ENCODE peak calls at places on chromosomes 1 and 21, in five cellular contexts. O is body of pancreas, K is pancreas, Z is fibroblast of lung, G is dorsolateral prefrontal cortex. M is an unnamed sample.

GRCh38 chr1:167789501-167789900 is 67.7 kb downstream of the MPZL1 start:
- DNase-seq in K (no peak), O (no peak), Z (no peak), G (no peak), M (no peak)

GRCh38 chr1:103516693-103517092 is 8.8 kb upstream of the RNPC3 start:
- DNase-seq in O (no peak), K (no peak), Z (no peak), G (no peak), M (no peak)

GRCh38 chr1:43267291-43267805 is 2.4 kb upstream of the TMEM125 start:
- DNase-seq in Z (peak), G (no peak), O (no peak), K (no peak), M (no peak)

GRCh38 chr1:32500387-32501209 is 35.7 kb downstream of the ZBTB8B start:
- DNase-seq in O (peak), K (peak), G (peak), Z (peak), M (peak)

GRCh38 chr1:200040516-200041138 is 13.1 kb downstream of the NR5A2 start:
- DNase-seq in K (peak), G (no peak), Z (peak), O (peak), M (peak)

GRCh38 chr1:52723260-52723659 is 3.0 kb upstream of the ZYG11B start:
- DNase-seq in K (no peak), G (no peak), O (no peak), Z (no peak), M (peak)

GRCh38 chr1:37734629-37735591 is 30.0 kb downstream of the EPHA10 start:
- DNase-seq in Z (no peak), O (no peak), G (no peak), K (no peak), M (no peak)

GRCh38 chr1:58896211-58897183 is 112.7 kb upstream of the JUN start:
- DNase-seq in G (no peak), Z (no peak), K (peak), O (peak), M (peak)

GRCh38 chr1:202160377-202160940 is at the start of gene PTPN7:
- DNase-seq in Z (no peak), G (no peak), O (no peak), K (no peak), M (no peak)

GRCh38 chr21:31682625-31683024 is 23.1 kb downstream of the SOD1 start:
- DNase-seq in G (no peak), K (no peak), Z (no peak), O (no peak), M (no peak)

GRCh38 chr21:34553199-34553952 is 41.4 kb upstream of the KCNE1 start:
- DNase-seq in Z (peak), G (no peak), O (no peak), K (no peak), M (no peak)

GRCh38 chr1:118986291-118986838 is 1.8 kb downstream of the TBX15 start:
- DNase-seq in K (no peak), Z (no peak), G (no peak), O (no peak), M (no peak)

GRCh38 chr1:204080163-204080903 is 7.4 kb downstream of the SOX13 start:
- DNase-seq in K (peak), O (peak), Z (peak), G (no peak), M (peak)

GRCh38 chr1:170073893-170074249 is 624 bp downstream of the KIFAP3 start:
- DNase-seq in G (no peak), K (no peak), Z (no peak), O (no peak), M (no peak)

GRCh38 chr1:34002810-34003209 is 138.9 kb downstream of the HMGB4 start:
- DNase-seq in K (no peak), O (no peak), Z (no peak), G (no peak), M (no peak)

GRCh38 chr1:239931341-239931740 is 160.3 kb upstream of the FMN2 start:
- DNase-seq in G (no peak), K (no peak), O (no peak), Z (no peak), M (no peak)

GRCh38 chr1:193654951-193655705 is 468.7 kb upstream of the B3GALT2 start:
- DNase-seq in G (no peak), O (no peak), Z (peak), K (no peak), M (peak)

GRCh38 chr1:229018674-229019295 is 252.1 kb upstream of the RAB4A start:
- DNase-seq in K (no peak), Z (no peak), G (no peak), O (no peak), M (no peak)

GRCh38 chr1:11180342-11180744 is 8.8 kb upstream of the ANGPTL7 start:
- DNase-seq in Z (peak), O (no peak), G (no peak), K (no peak), M (no peak)

GRCh38 chr1:99465176-99465900 is 180.6 kb upstream of the PALMD start:
- DNase-seq in K (no peak), O (no peak), Z (peak), G (no peak), M (no peak)

GRCh38 chr1:224736619-224737352 is 120.7 kb downstream of the CNIH3 start:
- DNase-seq in G (no peak), K (no peak), O (no peak), Z (peak), M (no peak)

GRCh38 chr1:85582687-85583354 is 2.3 kb downstream of the CCN1 start:
- DNase-seq in G (no peak), K (no peak), O (no peak), Z (peak), M (no peak)

GRCh38 chr1:97304366-97304765 is 582.8 kb downstream of the PTBP2 start:
- DNase-seq in G (no peak), O (no peak), Z (no peak), K (no peak), M (no peak)

GRCh38 chr1:153624965-153625611 is 2.2 kb downstream of the S100A13 start:
- DNase-seq in O (no peak), G (no peak), Z (no peak), K (no peak), M (no peak)

GRCh38 chr1:163472267-163472666 is 150.5 kb downstream of the NUF2 start:
- DNase-seq in O (no peak), G (no peak), Z (no peak), K (no peak), M (no peak)

GRCh38 chr21:31326478-31327247 is 17.4 kb downstream of the TIAM1 start:
- DNase-seq in K (no peak), Z (no peak), G (no peak), O (no peak), M (no peak)

GRCh38 chr1:202225131-202225530 is 31.5 kb downstream of the LGR6 start:
- DNase-seq in Z (no peak), G (no peak), K (no peak), O (no peak), M (no peak)

GRCh38 chr1:86194491-86195034 is 38.0 kb upstream of the COL24A1 start:
- DNase-seq in O (no peak), K (no peak), Z (peak), G (no peak), M (no peak)

GRCh38 chr1:16082283-16083038 is 9.0 kb upstream of the FAM131C start:
- DNase-seq in K (peak), O (peak), G (no peak), Z (peak), M (peak)

GRCh38 chr1:183632964-183633363 is 2.6 kb downstream of the ARPC5 start:
- DNase-seq in Z (no peak), G (no peak), K (no peak), O (no peak), M (no peak)

GRCh38 chr1:21647431-21648373 is 21.5 kb downstream of the RAP1GAP start:
- DNase-seq in G (no peak), K (no peak), Z (peak), O (peak), M (peak)

GRCh38 chr1:8464377-8464776 is 146.5 kb downstream of the SLC45A1 start:
- DNase-seq in G (no peak), K (no peak), Z (no peak), O (no peak), M (no peak)
- H3K27ac ChIP-seq in G (no peak), K (peak), Z (peak), O (no peak), M (peak)

DNA sequence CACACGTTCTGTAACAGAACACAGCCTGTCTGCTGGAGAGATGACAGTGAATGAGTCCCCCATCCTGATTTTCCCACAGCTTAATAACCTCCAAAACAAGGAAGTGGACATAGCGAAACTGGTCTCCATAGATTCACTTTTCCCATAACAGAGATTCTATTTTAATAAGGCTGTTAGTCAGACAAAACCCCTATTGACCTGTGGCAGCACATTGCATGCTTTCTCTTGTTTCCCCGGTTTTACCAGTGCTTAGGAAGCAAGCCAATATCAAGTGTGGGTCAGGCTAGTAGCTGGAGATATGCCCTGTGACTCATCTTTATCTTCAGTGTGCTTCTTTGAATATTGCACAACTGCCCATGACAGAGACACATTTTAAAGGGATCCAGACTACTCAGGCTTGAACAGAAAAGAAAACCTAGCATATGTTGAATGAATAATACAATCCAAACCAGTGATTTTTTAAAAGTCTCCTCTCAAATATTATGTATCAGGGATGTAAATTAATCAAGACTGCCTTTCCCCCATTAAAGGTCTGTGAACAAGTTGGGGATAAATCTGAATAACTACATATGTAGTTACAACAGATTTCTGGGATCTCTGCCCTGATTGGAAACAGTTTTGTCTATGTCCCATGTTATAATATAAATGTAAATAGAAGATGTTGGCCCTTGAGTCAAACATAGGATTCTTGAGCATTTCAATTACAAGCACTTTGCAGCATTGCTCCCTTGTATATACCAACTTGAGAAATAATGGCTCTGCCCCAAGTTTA is 11.9 kb upstream of the CLDN8 start:
- DNase-seq in K (no peak), G (no peak), Z (peak), O (peak), M (peak)
- H3K27ac ChIP-seq in K (no peak), G (no peak), Z (no peak), O (no peak), M (no peak)

GRCh38 chr21:36889401-36889800 is 77.1 kb downstream of the HLCS start:
- DNase-seq in G (no peak), O (no peak), K (no peak), Z (no peak), M (no peak)
- H3K27ac ChIP-seq in G (no peak), O (no peak), K (no peak), Z (no peak), M (peak)

GRCh38 chr1:74498901-74499300 is 13.5 kb downstream of the LRRC53 start:
- DNase-seq in O (no peak), K (no peak), G (no peak), Z (no peak), M (no peak)

GRCh38 chr1:74502432-74502831 is 10.0 kb downstream of the LRRC53 start:
- DNase-seq in Z (peak), O (no peak), G (no peak), K (no peak), M (peak)

GRCh38 chr1:74496699-74497098 is 15.7 kb downstream of the LRRC53 start:
- DNase-seq in Z (no peak), K (no peak), G (no peak), O (no peak), M (no peak)
- H3K27ac ChIP-seq in Z (no peak), K (no peak), G (no peak), O (no peak), M (no peak)

M was measured in adrenal gland.